ENCODE peak calls at places on chromosome 6, in nine cellular contexts. Z, R, S, A, E, T, J, N and L are unnamed samples.

GRCh38 chr6:39387785-39388184 is 65.3 kb upstream of the KCNK16 start:
- DNase-seq in E (no peak), A (no peak), R (no peak), T (no peak), Z (no peak), N (no peak), J (no peak), S (no peak), L (peak; percentile 12)

GRCh38 chr6:157609117-157609516 is 213.9 kb upstream of the SNX9 start:
- DNase-seq in E (no peak), A (no peak), N (no peak), R (no peak), T (no peak), Z (no peak), S (no peak), J (no peak), L (no peak)

GRCh38 chr6:45577836-45578504 is 200.2 kb upstream of the SUPT3H start:
- DNase-seq in R (no peak), N (no peak), T (no peak), J (no peak), S (no peak), E (peak; percentile 24), A (no peak), Z (peak; percentile 38), L (no peak)

GRCh38 chr6:10140824-10141223 is 274.1 kb downstream of the TFAP2A start:
- DNase-seq in S (peak; percentile 91), N (no peak), T (no peak), J (no peak), A (no peak), E (peak; percentile 5), R (no peak), Z (peak; percentile 2), L (peak; percentile 92)

GRCh38 chr6:14089224-14089623 is 28.3 kb upstream of the CD83 start:
- DNase-seq in S (no peak), Z (no peak), J (no peak), T (no peak), E (no peak), N (no peak), R (peak; percentile 55), A (no peak), L (no peak)

GRCh38 chr6:48765352-48765961 is 654.5 kb upstream of the PTCHD4 start:
- DNase-seq in N (no peak), Z (peak; percentile 87), J (no peak), E (peak; percentile 61), A (peak; percentile 88), S (peak; percentile 87), R (no peak), T (no peak), L (peak; percentile 81)

GRCh38 chr6:26199057-26199772 is 112.0 kb downstream of the HFE start:
- DNase-seq in E (peak; percentile 95), S (peak; percentile 96), R (peak; percentile 94), J (peak; percentile 78), N (peak; percentile 97), A (peak; percentile 89), Z (peak; percentile 98), T (peak; percentile 96), L (peak; percentile 96)

GRCh38 chr6:128095362-128095761 is 194.5 kb upstream of the THEMIS start:
- DNase-seq in J (no peak), E (no peak), S (no peak), T (no peak), A (no peak), R (no peak), N (no peak), Z (no peak), L (no peak)

GRCh38 chr6:51049983-51050877 is 231.6 kb downstream of the TFAP2B start:
- DNase-seq in A (no peak), J (no peak), S (peak; percentile 52), R (no peak), E (no peak), Z (no peak), T (no peak), N (no peak), L (peak; percentile 60)

GRCh38 chr6:22113046-22113766 is 183.6 kb downstream of the PRL start:
- DNase-seq in T (no peak), E (peak; percentile 100), J (peak; percentile 46), A (no peak), S (peak; percentile 98), N (no peak), R (no peak), Z (peak; percentile 98), L (peak; percentile 99)

GRCh38 chr6:15761045-15761502 is 98.2 kb upstream of the DTNBP1 start:
- DNase-seq in E (no peak), S (no peak), R (no peak), T (no peak), Z (no peak), N (no peak), A (no peak), J (no peak), L (no peak)

GRCh38 chr6:84428300-84428907 is 201.0 kb upstream of the CEP162 start:
- DNase-seq in R (no peak), T (no peak), E (peak; percentile 44), S (peak; percentile 71), Z (peak; percentile 85), J (no peak), N (no peak), A (peak; percentile 78), L (peak; percentile 61)

GRCh38 chr6:136647363-136647763 is 97.1 kb upstream of the MAP7 start:
- DNase-seq in S (no peak), E (peak; percentile 96), A (no peak), J (peak; percentile 28), T (no peak), Z (peak; percentile 98), R (peak; percentile 3), N (peak; percentile 26), L (no peak)

GRCh38 chr6:99945995-99946394 is 48.0 kb downstream of the MCHR2 start:
- DNase-seq in R (no peak), J (no peak), A (no peak), Z (no peak), T (no peak), N (no peak), S (no peak), E (no peak), L (no peak)

GRCh38 chr6:37698264-37699137 is 818 bp upstream of the MDGA1 start:
- DNase-seq in T (peak; percentile 83), S (peak; percentile 58), Z (peak; percentile 43), J (peak; percentile 65), N (no peak), A (peak; percentile 76), R (peak; percentile 76), E (no peak), L (peak; percentile 25)

GRCh38 chr6:156828280-156828703 is 51.1 kb downstream of the ARID1B start:
- DNase-seq in J (no peak), Z (peak; percentile 87), R (no peak), E (peak; percentile 93), S (peak; percentile 83), N (no peak), A (no peak), T (no peak), L (peak; percentile 89)

GRCh38 chr6:43129434-43130194 is 41.5 kb upstream of the SRF start:
- DNase-seq in J (no peak), S (peak; percentile 55), Z (peak; percentile 61), R (no peak), T (no peak), A (peak; percentile 79), N (no peak), E (peak; percentile 25), L (no peak)

GRCh38 chr6:26197736-26198625 is 110.8 kb downstream of the HFE start:
- DNase-seq in J (no peak), T (peak; percentile 83), A (peak; percentile 51), R (peak; percentile 74), E (peak; percentile 36), S (peak; percentile 47), Z (peak; percentile 30), N (no peak), L (peak; percentile 50)

DNA sequence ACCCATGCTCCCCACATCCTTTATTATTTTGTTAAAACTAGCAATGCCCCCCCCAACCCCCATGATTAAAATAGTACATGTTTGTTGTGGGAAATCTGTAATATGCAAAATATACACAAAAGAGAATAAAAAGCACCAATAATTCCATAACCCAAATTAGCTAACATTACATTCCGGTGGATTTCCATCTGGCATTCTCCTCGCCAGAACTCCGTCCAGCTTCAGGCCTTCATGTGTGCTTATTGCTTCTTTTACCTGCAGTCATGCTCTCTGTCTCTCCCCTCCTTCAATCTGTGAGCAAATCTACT is 25.5 kb upstream of the IER3 start:
- DNase-seq in Z (no peak), A (no peak), N (no peak), R (no peak), J (no peak), T (no peak), S (no peak), E (no peak), L (no peak)
- H3K4me3 ChIP-seq in Z (no peak overlapping the region), A (no peak overlapping the region), N (no peak overlapping the region), R (no peak overlapping the region), J (no peak overlapping the region), T (no peak overlapping the region), S (no peak overlapping the region), E (no peak overlapping the region), L (no peak overlapping the region)

DNA sequence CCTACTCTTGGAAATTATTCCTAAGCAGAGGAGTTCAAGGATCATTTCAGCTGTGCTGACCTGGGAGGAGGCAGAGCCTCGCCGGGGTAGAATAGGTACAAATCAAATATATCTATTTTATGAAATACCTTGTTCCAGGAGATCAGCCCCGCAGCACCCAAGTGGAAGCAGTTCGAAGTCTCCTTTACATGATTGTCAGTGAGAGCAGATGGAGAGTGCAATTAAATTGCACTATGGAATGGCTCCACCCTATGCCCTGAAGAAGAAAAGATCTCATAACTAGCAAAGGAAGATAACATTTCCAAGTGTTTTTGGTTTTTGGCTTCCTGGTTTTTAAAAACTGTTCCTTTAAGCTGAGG is 31.4 kb downstream of the DUSP22 start:
- DNase-seq in S (no peak), Z (no peak), J (no peak), T (no peak), N (no peak), E (no peak), R (no peak), A (no peak), L (no peak)
- TF ChIP-seq CTCF in S (no peak), Z (no peak), J (no peak), T (no peak), N (no peak), E (no peak), R (no peak), A (no peak), L (no peak)

GRCh38 chr6:147508871-147509608 is 550 bp downstream of the SAMD5 start:
- DNase-seq in Z (no peak), R (peak; percentile 22), T (no peak), J (peak; percentile 37), A (peak; percentile 51), E (no peak), S (no peak), N (no peak), L (no peak)
- H3K4me3 ChIP-seq in Z (peak overlapping the region; percentile 63), R (no peak overlapping the region), T (peak overlapping the region; percentile 53), J (peak overlapping the region; percentile 45), A (peak overlapping the region; percentile 62), E (peak overlapping the region; percentile 85), S (peak overlapping the region; percentile 95), N (peak overlapping the region; percentile 28), L (peak overlapping the region; percentile 40)

DNA sequence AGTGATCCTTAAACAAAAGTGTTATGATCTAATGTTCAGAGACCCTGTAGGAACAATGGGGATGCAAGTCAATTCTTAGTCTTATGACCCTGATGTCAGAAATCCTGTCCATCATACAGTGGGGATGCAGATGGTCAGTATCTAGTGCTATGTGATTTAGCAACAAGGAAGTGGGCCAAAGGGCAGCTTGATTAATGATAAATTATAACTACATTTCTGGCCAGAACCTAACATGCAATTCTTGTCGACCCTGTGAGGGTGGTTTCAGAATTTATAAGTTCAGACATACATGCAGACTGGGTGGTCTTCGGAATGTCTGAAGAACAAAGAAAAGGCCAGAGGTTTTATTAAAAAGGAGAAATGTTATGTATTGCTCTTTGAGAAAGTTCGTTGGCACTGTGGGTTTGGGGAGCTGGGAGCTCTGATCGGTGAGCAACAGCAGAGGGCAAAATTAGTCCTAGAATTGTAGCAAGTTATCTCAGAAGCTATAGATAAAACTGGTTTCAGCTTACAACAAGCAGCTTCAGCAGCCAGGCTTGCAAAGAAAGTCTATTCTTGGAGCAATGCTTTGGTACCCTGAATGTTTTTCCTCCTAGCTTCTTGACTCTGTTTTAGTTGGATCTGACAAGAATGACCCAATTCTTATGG is 50.8 kb downstream of the RPF2 start:
- DNase-seq in E (peak; percentile 53), A (no peak), R (no peak), S (no peak), T (no peak), J (no peak), Z (peak; percentile 70), N (no peak), L (no peak)
- TF ChIP-seq CTCF in E (no peak), A (peak; percentile 8), R (no peak), S (no peak), T (no peak), J (no peak), Z (peak; percentile 45), N (no peak), L (no peak)